ENCODE peak calls at places on chromosomes 2 and 18, in eight cellular contexts. L, E, M, A, H, N, P and C are unnamed samples. For H3K27me3 and H3K9me3, the result is how much of the 10 kb centered on the place peaks cover.

GRCh38 chr2:167140767-167141166 is 252.5 kb downstream of the XIRP2 start:
- DNase-seq in A (no peak), M (no peak), N (peak), H (no peak), P (peak), L (no peak), E (no peak), C (no peak)

GRCh38 chr2:134905168-134905567 is 13.5 kb upstream of the CCNT2 start:
- DNase-seq in P (no peak), L (no peak), H (no peak), E (no peak), N (no peak), A (no peak), M (no peak), C (no peak)

GRCh38 chr2:229489016-229489415 is 217.9 kb upstream of the PID1 start:
- DNase-seq in H (no peak), M (no peak), E (no peak), N (no peak), P (no peak), L (no peak), A (no peak), C (no peak)

GRCh38 chr2:167187910-167188595 is 299.8 kb downstream of the XIRP2 start:
- DNase-seq in N (no peak), M (no peak), E (no peak), P (no peak), H (no peak), L (no peak), A (no peak), C (no peak)

GRCh38 chr2:64259301-64259700 is 115.1 kb upstream of the PELI1 start:
- DNase-seq in P (no peak), N (no peak), A (no peak), E (no peak), M (no peak), H (no peak), L (no peak), C (peak)

GRCh38 chr2:37142546-37142945 is 14.2 kb downstream of the EIF2AK2 start:
- DNase-seq in A (no peak), M (no peak), H (no peak), L (no peak), P (no peak), E (no peak), N (no peak), C (no peak)

GRCh38 chr2:9918275-9918674 is 33.2 kb upstream of the GRHL1 start:
- DNase-seq in P (peak), H (no peak), M (no peak), L (no peak), N (no peak), A (no peak), E (no peak), C (no peak)

GRCh38 chr2:114040816-114041215 is 150.9 kb downstream of the ACTR3 start:
- DNase-seq in L (no peak), P (no peak), E (no peak), M (no peak), H (no peak), N (no peak), A (no peak), C (no peak)

GRCh38 chr18:67519582-67519981 is 3.1 kb upstream of the DSEL start:
- DNase-seq in A (no peak), L (no peak), H (no peak), M (no peak), P (no peak), N (no peak), E (no peak), C (no peak)

GRCh38 chr2:9820020-9820973 is 23.0 kb upstream of the TAF1B start:
- DNase-seq in M (no peak), A (no peak), N (no peak), E (no peak), P (no peak), H (no peak), L (no peak), C (no peak)

GRCh38 chr18:35616664-35617423 is 35.3 kb downstream of the GALNT1 start:
- DNase-seq in L (no peak), H (no peak), P (peak), M (peak), N (no peak), A (peak), E (peak), C (peak)

GRCh38 chr2:149903626-149904025 is 316.1 kb upstream of the MMADHC start:
- DNase-seq in A (no peak), P (no peak), E (no peak), L (no peak), N (no peak), M (no peak), H (no peak), C (no peak)

GRCh38 chr2:174024524-174025270 is 59.5 kb upstream of the SP3 start:
- DNase-seq in L (peak), P (peak), M (no peak), E (no peak), A (no peak), H (peak), N (no peak), C (peak)

GRCh38 chr2:120511546-120512320 is 165.8 kb downstream of the INHBB start:
- DNase-seq in P (no peak), L (peak), H (peak), A (no peak), N (no peak), M (no peak), E (no peak), C (peak)

GRCh38 chr18:78949216-78949615 is 30.4 kb upstream of the SALL3 start:
- DNase-seq in M (no peak), P (no peak), L (no peak), H (no peak), N (no peak), A (no peak), E (no peak), C (no peak)

GRCh38 chr2:222903234-222904220 is 42.7 kb downstream of the ACSL3 start:
- DNase-seq in M (peak), H (peak), A (no peak), N (no peak), P (no peak), E (peak), L (no peak), C (no peak)

GRCh38 chr18:31243740-31244512 is 74.0 kb upstream of the DSG1 start:
- DNase-seq in M (no peak), E (peak), P (no peak), L (no peak), N (no peak), A (no peak), H (peak), C (no peak)

GRCh38 chr2:240952496-240953246 is 45.7 kb upstream of the SNED1 start:
- DNase-seq in A (no peak), N (no peak), E (no peak), P (peak), H (no peak), M (no peak), L (peak), C (peak)

GRCh38 chr2:64466696-64467462 is 12.9 kb downstream of the LGALSL start:
- DNase-seq in N (no peak), P (no peak), H (no peak), M (no peak), E (no peak), L (no peak), A (no peak), C (no peak)

GRCh38 chr2:45085487-45085886 is 76.2 kb upstream of the SIX2 start:
- DNase-seq in E (no peak), N (no peak), M (no peak), L (no peak), P (no peak), A (no peak), H (no peak), C (no peak)

GRCh38 chr2:136008205-136008865 is 22.9 kb upstream of the DARS1 start:
- DNase-seq in P (peak), N (no peak), L (peak), H (no peak), M (peak), A (peak), E (no peak), C (peak)

GRCh38 chr2:231922945-231923344 is 3.3 kb downstream of the NPPC start:
- DNase-seq in P (peak), L (no peak), H (no peak), N (no peak), E (no peak), M (no peak), A (no peak), C (peak)

GRCh38 chr18:9546468-9546867 is 67.9 kb downstream of the PPP4R1 start:
- DNase-seq in A (no peak), M (no peak), E (no peak), H (no peak), P (no peak), N (no peak), L (no peak), C (no peak)

GRCh38 chr2:134290363-134290762 is 36.5 kb downstream of the MGAT5 start:
- DNase-seq in H (no peak), P (no peak), A (no peak), M (no peak), L (no peak), E (no peak), N (no peak), C (no peak)

GRCh38 chr18:28167835-28168349 is 9.0 kb downstream of the CDH2 start:
- DNase-seq in A (no peak), L (no peak), N (no peak), E (no peak), H (no peak), P (no peak), M (no peak), C (no peak)

GRCh38 chr2:20149703-20150030 is 75.3 kb downstream of the SDC1 start:
- DNase-seq in P (no peak), E (no peak), A (no peak), N (no peak), L (no peak), H (no peak), M (no peak), C (no peak)

GRCh38 chr2:145088733-145089132 is 568.8 kb upstream of the ZEB2 start:
- DNase-seq in E (no peak), P (no peak), L (no peak), N (no peak), H (no peak), M (no peak), A (no peak), C (no peak)

GRCh38 chr2:239324456-239324855 is 76.4 kb downstream of the HDAC4 start:
- DNase-seq in A (no peak), E (no peak), H (no peak), N (no peak), P (peak), M (no peak), L (no peak), C (no peak)

GRCh38 chr18:6629635-6630140 is 99.8 kb upstream of the ARHGAP28 start:
- DNase-seq in M (no peak), E (no peak), P (no peak), L (no peak), A (no peak), H (no peak), N (no peak), C (no peak)

GRCh38 chr2:157233506-157233905 is 24.0 kb upstream of the GALNT5 start:
- DNase-seq in H (no peak), P (no peak), E (peak), L (no peak), M (no peak), A (no peak), N (no peak), C (no peak)

GRCh38 chr2:119608553-119608952 is 64.3 kb downstream of the CFAP221 start:
- DNase-seq in H (no peak), N (no peak), A (no peak), E (no peak), M (no peak), P (no peak), L (no peak), C (no peak)

GRCh38 chr2:127884436-127884835 is 1.3 kb downstream of the AMMECR1L start:
- DNase-seq in M (no peak), L (no peak), E (no peak), N (no peak), P (no peak), H (peak), A (no peak), C (no peak)

GRCh38 chr2:105486762-105487141 is 87.9 kb upstream of the FHL2 start:
- DNase-seq in H (no peak), P (no peak), N (no peak), M (no peak), A (no peak), L (no peak), E (no peak), C (no peak)

GRCh38 chr18:63949068-63949737 is at the start of gene HMSD:
- DNase-seq in L (no peak), P (peak), N (no peak), H (peak), E (peak), M (peak), A (peak), C (peak)

GRCh38 chr2:180840641-180841040 is 139.8 kb upstream of the UBE2E3 start:
- DNase-seq in E (no peak), M (no peak), A (no peak), N (no peak), H (no peak), L (no peak), P (no peak), C (no peak)

GRCh38 chr2:139353874-139354273 is 573.7 kb upstream of the NXPH2 start:
- DNase-seq in M (no peak), N (no peak), E (no peak), L (no peak), P (no peak), A (no peak), H (no peak), C (no peak)

GRCh38 chr2:78780321-78780720 is 245.2 kb upstream of the REG3G start:
- DNase-seq in P (no peak), M (no peak), N (no peak), H (no peak), A (no peak), E (no peak), L (no peak), C (no peak)

GRCh38 chr2:39202639-39203369 is 41.0 kb downstream of the CDKL4 start:
- DNase-seq in H (no peak), A (no peak), L (no peak), P (no peak), M (no peak), E (peak), N (no peak), C (no peak)

GRCh38 chr2:1572638-1573037 is 159.4 kb downstream of the TPO start:
- DNase-seq in M (no peak), L (no peak), N (no peak), A (no peak), P (peak), E (no peak), H (no peak), C (peak)

DNA sequence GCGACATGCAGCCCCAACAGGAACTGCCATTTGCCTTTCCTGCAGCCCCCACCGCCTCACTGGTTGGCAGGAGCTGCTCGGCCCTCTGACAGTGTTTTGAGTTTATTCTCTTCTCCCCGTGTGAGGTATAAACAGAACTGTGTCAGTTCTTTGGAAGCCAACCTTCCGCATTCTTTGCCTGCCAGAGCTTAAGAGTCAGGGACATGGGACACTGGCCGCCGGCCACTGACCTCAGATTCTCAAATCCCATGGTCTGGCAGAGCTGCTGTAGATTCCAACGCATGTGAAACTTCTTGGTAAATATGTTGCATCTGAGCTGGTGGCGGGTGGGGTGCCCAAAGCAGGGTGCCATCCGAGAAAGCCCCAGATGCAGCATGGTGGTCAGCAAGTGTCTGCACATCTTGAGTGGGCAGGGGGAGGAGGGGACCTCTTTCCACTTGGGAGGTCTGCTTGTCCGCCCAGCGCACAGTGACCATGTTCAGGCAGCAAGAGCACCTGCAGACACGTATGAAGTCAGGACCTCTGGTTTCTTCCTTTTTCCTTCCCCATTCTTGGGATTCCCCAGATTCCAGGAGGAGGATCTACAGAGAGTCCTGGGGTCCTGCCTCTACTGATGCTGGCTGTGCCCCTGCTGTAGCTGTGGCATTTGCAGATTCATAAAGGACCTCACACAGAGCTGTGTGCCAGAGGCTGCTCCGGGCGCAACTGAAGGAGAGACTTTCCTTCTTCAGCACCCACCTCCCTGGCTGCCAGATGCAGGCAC is 23.8 kb downstream of the ASB18 start:
- DNase-seq in N (no peak), M (no peak), P (no peak), A (no peak), H (peak), L (no peak), E (no peak), C (peak)
- H3K27me3 ChIP-seq in N (under half), M (under half), P (under half), A (under half), H (under half), L (half or more), E (under half), C (under half)

GRCh38 chr2:5020451-5020850 is 671.7 kb upstream of the SOX11 start:
- DNase-seq in L (no peak), A (no peak), N (no peak), P (no peak), E (no peak), H (no peak), M (no peak), C (no peak)

GRCh38 chr2:5022056-5022455 is 670.1 kb upstream of the SOX11 start:
- DNase-seq in M (no peak), H (no peak), A (no peak), P (no peak), L (no peak), N (no peak), E (no peak), C (no peak)

GRCh38 chr2:5019324-5019723 is 672.9 kb upstream of the SOX11 start:
- DNase-seq in A (no peak), E (no peak), L (no peak), M (no peak), H (no peak), P (no peak), N (no peak), C (no peak)

GRCh38 chr2:5021148-5021547 is 671.0 kb upstream of the SOX11 start:
- DNase-seq in L (no peak), A (no peak), E (no peak), N (no peak), M (no peak), H (no peak), P (no peak), C (no peak)
- H3K9me3 ChIP-seq in L (under half), A (under half), E (under half), N (under half), M (under half), H (under half), P (under half), C (under half)

GRCh38 chr2:111633139-111633538 is 250.9 kb downstream of the ANAPC1 start:
- DNase-seq in P (no peak), N (no peak), A (no peak), M (no peak), L (no peak), H (no peak), E (no peak), C (no peak)
- H3K27me3 ChIP-seq in P (under half), N (under half), A (under half), M (under half), L (under half), H (under half), E (under half), C (under half)

GRCh38 chr2:148719941-148720436 is 75.4 kb downstream of the EPC2 start:
- DNase-seq in A (no peak), P (no peak), N (no peak), E (peak), M (no peak), H (no peak), L (peak), C (no peak)

GRCh38 chr2:148721520-148721931 is 77.0 kb downstream of the EPC2 start:
- DNase-seq in E (no peak), A (no peak), N (no peak), H (no peak), M (no peak), P (no peak), L (no peak), C (no peak)

GRCh38 chr2:148718039-148718438 is 73.5 kb downstream of the EPC2 start:
- DNase-seq in M (no peak), N (no peak), E (no peak), P (no peak), H (no peak), A (no peak), L (no peak), C (no peak)

GRCh38 chr2:148720501-148720998 is 76.0 kb downstream of the EPC2 start:
- DNase-seq in P (peak), A (no peak), L (peak), N (no peak), E (peak), M (no peak), H (no peak), C (peak)

GRCh38 chr2:148719195-148719749 is 74.7 kb downstream of the EPC2 start:
- DNase-seq in E (no peak), M (no peak), N (no peak), A (no peak), L (no peak), P (no peak), H (no peak), C (no peak)
- H3K9me3 ChIP-seq in E (under half), M (under half), N (under half), A (under half), L (under half), P (under half), H (under half), C (under half)

GRCh38 chr18:34493099-34493544 is 217.0 kb upstream of the DTNA start:
- DNase-seq in P (peak), M (no peak), A (no peak), E (no peak), N (peak), L (peak), H (peak), C (peak)
- H3K27me3 ChIP-seq in P (under half), M (under half), A (under half), E (under half), N (under half), L (under half), H (under half), C (under half)

GRCh38 chr2:129813404-129813803 is 166.1 kb upstream of the RAB6C start:
- DNase-seq in P (no peak), N (no peak), H (no peak), A (no peak), M (no peak), E (peak), L (no peak), C (no peak)
- H3K9me3 ChIP-seq in P (under half), N (under half), H (under half), A (under half), M (under half), E (under half), L (under half), C (under half)

DNA sequence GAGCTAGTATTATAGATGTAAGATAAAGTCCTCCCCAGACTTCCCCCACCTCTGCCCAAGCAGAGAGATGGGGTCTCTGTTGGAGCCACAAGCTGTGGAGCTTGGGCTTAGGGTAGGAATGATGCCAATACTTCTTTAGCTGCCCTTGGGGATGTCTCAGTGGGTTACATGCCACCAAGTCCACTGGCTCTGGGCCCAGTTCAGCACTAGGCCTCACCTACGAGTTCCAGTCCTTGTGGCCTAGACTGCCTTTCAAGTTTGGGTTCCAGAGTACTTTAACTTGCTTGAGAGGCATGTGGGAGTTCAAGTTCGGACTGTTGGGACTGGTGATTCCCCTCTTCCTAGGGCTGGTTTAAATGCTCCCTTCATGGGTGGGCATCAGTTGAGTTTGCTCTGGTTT is 272.4 kb downstream of the PTPRM start:
- DNase-seq in H (no peak), A (no peak), L (no peak), P (no peak), N (no peak), E (no peak), M (no peak), C (peak)
- H3K27me3 ChIP-seq in H (under half), A (under half), L (under half), P (under half), N (under half), E (under half), M (under half), C (under half)